ENCODE peak calls at places on chromosomes 11 and 22, in six cellular contexts. U is iPS DF 19.7, X is AG09319, Z is fibroblast of lung, N is neuronal stem cell, J is neural progenitor cell. M is an unnamed sample.
A peak's percentile ranks its signal among the peaks of the same experiment; 100 is the strongest.

GRCh38 chr11:21888814-21889213 is 304.1 kb upstream of the ANO5 start:
- DNase-seq in X (no peak), U (no peak), Z (no peak), N (no peak), J (no peak), M (no peak)

GRCh38 chr11:48014917-48015316 is 34.6 kb downstream of the PTPRJ start:
- DNase-seq in X (no peak), U (no peak), N (no peak), Z (no peak), J (no peak), M (no peak)

GRCh38 chr11:107598225-107599139 is 7.5 kb downstream of the ELMOD1 start:
- DNase-seq in J (peak; percentile 58), U (no peak), N (no peak), X (no peak), Z (no peak), M (peak; percentile 64)

GRCh38 chr11:130571519-130571918 is 123.1 kb downstream of the ADAMTS15 start:
- DNase-seq in U (no peak), X (no peak), J (no peak), Z (no peak), N (no peak), M (no peak)

GRCh38 chr11:33618363-33618735 is 82.3 kb downstream of the C11orf91 start:
- DNase-seq in J (no peak), X (no peak), N (no peak), U (no peak), Z (no peak), M (no peak)

GRCh38 chr22:18021431-18021830 is 2.9 kb downstream of the MICAL3 start:
- DNase-seq in N (no peak), U (no peak), Z (no peak), X (no peak), J (no peak), M (no peak)

GRCh38 chr11:94130589-94131362 is 2.1 kb downstream of the PANX1 start:
- DNase-seq in X (peak; percentile 77), Z (peak; percentile 94), N (no peak), J (no peak), U (no peak), M (no peak)

GRCh38 chr11:67645521-67646457 is 4.7 kb downstream of the ACY3 start:
- DNase-seq in X (no peak), Z (no peak), U (no peak), J (no peak), N (no peak), M (peak; percentile 68)

GRCh38 chr11:9672918-9673317 is 9.0 kb downstream of the SWAP70 start:
- DNase-seq in X (no peak), J (no peak), N (no peak), Z (no peak), U (no peak), M (no peak)

GRCh38 chr11:1935156-1936071 is 11.7 kb upstream of the MRPL23 start:
- DNase-seq in J (no peak), U (no peak), Z (no peak), X (no peak), N (no peak), M (no peak)

GRCh38 chr11:44269369-44270351 is 40.3 kb downstream of the ALX4 start:
- DNase-seq in J (no peak), Z (peak; percentile 13), U (no peak), N (no peak), X (peak; percentile 15), M (no peak)

GRCh38 chr11:117425679-117426296 is 98.1 kb downstream of the CEP164 start:
- DNase-seq in N (no peak), U (no peak), J (no peak), Z (no peak), X (no peak), M (no peak)

GRCh38 chr11:73480677-73481076 is 104.5 kb downstream of the RELT start:
- DNase-seq in Z (peak; percentile 52), J (no peak), X (no peak), U (no peak), N (no peak), M (no peak)

GRCh38 chr11:16086229-16086628 is 270.1 kb downstream of the SOX6 start:
- DNase-seq in U (no peak), J (peak; percentile 95), Z (no peak), X (no peak), N (peak; percentile 85), M (peak; percentile 15)

GRCh38 chr11:6928916-6929315 is 2.7 kb downstream of the ZNF215 start:
- DNase-seq in Z (no peak), U (no peak), X (no peak), J (peak; percentile 3), N (no peak), M (no peak)

GRCh38 chr11:59102259-59102765 is 4.7 kb upstream of the FAM111B start:
- DNase-seq in N (peak; percentile 52), J (peak; percentile 87), X (no peak), Z (peak; percentile 36), U (peak; percentile 59), M (peak; percentile 86)

GRCh38 chr11:83656931-83657330 is 370.8 kb upstream of the CCDC90B start:
- DNase-seq in X (no peak), N (no peak), U (no peak), J (no peak), Z (no peak), M (no peak)

GRCh38 chr22:47558828-47559700 is 796.6 kb downstream of the TBC1D22A start:
- DNase-seq in U (no peak), N (no peak), Z (no peak), X (no peak), J (no peak), M (no peak)

GRCh38 chr22:41931701-41932269 is 5.2 kb upstream of the TNFRSF13C start:
- DNase-seq in U (no peak), N (no peak), Z (no peak), X (no peak), J (no peak), M (no peak)

GRCh38 chr22:33584152-33584551 is 336.1 kb downstream of the LARGE1 start:
- DNase-seq in N (no peak), J (no peak), X (no peak), Z (no peak), U (no peak), M (no peak)

GRCh38 chr11:1852885-1853284 is at the start of gene LSP1:
- DNase-seq in J (no peak), X (no peak), N (no peak), Z (no peak), U (no peak), M (no peak)

GRCh38 chr11:114156766-114157165 is 97.3 kb downstream of the ZBTB16 start:
- DNase-seq in J (no peak), Z (no peak), N (no peak), U (no peak), X (no peak), M (no peak)

GRCh38 chr11:16153951-16154350 is 202.4 kb downstream of the SOX6 start:
- DNase-seq in J (no peak), U (no peak), N (no peak), X (no peak), Z (no peak), M (no peak)

GRCh38 chr11:113269096-113269495 is 45.3 kb upstream of the TTC12 start:
- DNase-seq in X (no peak), U (no peak), J (no peak), N (no peak), Z (no peak), M (no peak)

GRCh38 chr11:61098778-61099177 is 3.5 kb upstream of the CD5 start:
- DNase-seq in U (no peak), J (no peak), Z (no peak), X (no peak), N (no peak), M (no peak)

GRCh38 chr11:7673724-7674434 is 579 bp upstream of the CYB5R2 start:
- DNase-seq in X (no peak), Z (peak; percentile 33), J (peak; percentile 81), U (no peak), N (peak; percentile 48), M (peak; percentile 77)

GRCh38 chr11:47070769-47071168 is 105.9 kb downstream of the ARFGAP2 start:
- DNase-seq in N (no peak), Z (no peak), X (no peak), J (no peak), U (no peak), M (no peak)

GRCh38 chr11:58774164-58774593 is 42.4 kb upstream of the GLYAT start:
- DNase-seq in J (no peak), Z (no peak), U (no peak), X (no peak), N (no peak), M (no peak)

GRCh38 chr11:115146425-115146824 is 357.8 kb downstream of the CADM1 start:
- DNase-seq in N (no peak), J (no peak), Z (no peak), U (no peak), X (no peak), M (no peak)

GRCh38 chr22:47367993-47368945 is 605.8 kb downstream of the TBC1D22A start:
- DNase-seq in J (no peak), X (no peak), Z (no peak), U (no peak), N (no peak), M (no peak)

GRCh38 chr11:65778431-65778900 is 2.3 kb downstream of the AP5B1 start:
- DNase-seq in U (no peak), N (no peak), X (no peak), Z (no peak), J (no peak), M (no peak)

GRCh38 chr11:119678351-119678750 is 50.6 kb downstream of the NECTIN1 start:
- DNase-seq in Z (no peak), X (no peak), U (no peak), J (no peak), N (no peak), M (no peak)

GRCh38 chr22:22839570-22840314 is 47.9 kb upstream of the IGLL5 start:
- DNase-seq in U (no peak), N (no peak), Z (no peak), X (no peak), J (no peak), M (no peak)

GRCh38 chr11:70552167-70552435 is 153.8 kb downstream of the CTTN start:
- DNase-seq in X (no peak), J (no peak), N (no peak), Z (no peak), U (no peak), M (no peak)

GRCh38 chr11:35106595-35106994 is 32.4 kb upstream of the CD44 start:
- DNase-seq in Z (no peak), N (no peak), X (no peak), J (no peak), U (no peak), M (no peak)